ENCODE peak calls at places on chromosomes 5 and 9, in eight cellular contexts. D is GM10248; F is caudate nucleus; O is amniotic stem cell; C is endothelial cell; H is activated naive CD8-positive, alpha-beta T cell treated with anti-CD3 and anti-CD28 coated beads, Interleukin-2, amount 50 U/mL, for 24 hours; E is activated gamma-delta T cell; L is germinal center. Y is an unnamed sample.

GRCh38 chr5:172659909-172660628 is 19.0 kb downstream of the NEURL1B start:
- DNase-seq in D (no peak), F (peak; percentile 68), O (peak; percentile 54), E (no peak), L (no peak), C (no peak), H (no peak), Y (peak; percentile 65)

GRCh38 chr5:9699681-9700080 is 69.5 kb upstream of the TAS2R1 start:
- DNase-seq in D (no peak), E (no peak), O (peak; percentile 7), H (no peak), C (no peak), F (no peak), L (no peak), Y (no peak)

GRCh38 chr5:115708819-115709477 is 83.1 kb upstream of the TMED7 start:
- DNase-seq in H (no peak), C (no peak), O (no peak), E (no peak), L (no peak), F (no peak), D (no peak), Y (no peak)

GRCh38 chr5:83095973-83096539 is 18.7 kb downstream of the XRCC4 start:
- DNase-seq in O (peak; percentile 77), L (no peak), H (no peak), C (no peak), D (no peak), E (no peak), F (peak; percentile 28), Y (peak; percentile 87)

GRCh38 chr9:8600914-8601680 is 801.5 kb upstream of the DMAC1 start:
- DNase-seq in C (no peak), F (peak; percentile 58), O (no peak), L (no peak), H (no peak), D (no peak), E (no peak), Y (peak; percentile 23)

GRCh38 chr5:115888027-115888426 is 46.3 kb downstream of the AP3S1 start:
- DNase-seq in L (peak; percentile 6), C (no peak), H (no peak), F (no peak), E (no peak), O (no peak), D (no peak), Y (peak; percentile 48)

GRCh38 chr9:137575725-137576411 is 2.9 kb downstream of the DPH7 start:
- DNase-seq in E (no peak), D (no peak), C (no peak), H (no peak), O (no peak), L (peak; percentile 65), F (no peak), Y (no peak)

GRCh38 chr5:100576217-100576751 is 41.1 kb downstream of the FAM174A start:
- DNase-seq in C (no peak), H (no peak), D (no peak), O (no peak), L (no peak), F (no peak), E (no peak), Y (peak; percentile 40)

GRCh38 chr5:9833871-9834270 is 203.7 kb upstream of the TAS2R1 start:
- DNase-seq in D (no peak), E (no peak), C (no peak), L (no peak), H (no peak), F (no peak), O (no peak), Y (no peak)

GRCh38 chr9:91939953-91940352 is 10.1 kb downstream of the ROR2 start:
- DNase-seq in O (no peak), D (no peak), C (no peak), E (no peak), H (no peak), L (no peak), F (no peak), Y (no peak)